ENCODE peak calls at places on chromosome 12, in four cellular contexts. P, R, K and J are unnamed samples. For H3K36me3, the result is how much of the 10 kb centered on the place peaks cover.

GRCh38 chr12:68432622-68433021 is 100.5 kb upstream of the MDM1 start:
- DNase-seq in P (no peak), K (no peak), R (no peak), J (no peak)

GRCh38 chr12:54207539-54208267 is 18.9 kb upstream of the SMUG1 start:
- DNase-seq in K (peak), P (peak), R (no peak), J (no peak)

GRCh38 chr12:1629338-1630080 is 478 bp downstream of the WNT5B start:
- DNase-seq in P (no peak), K (no peak), R (no peak), J (no peak)

GRCh38 chr12:115824936-115825602 is 452.4 kb downstream of the MED13L start:
- DNase-seq in K (no peak), R (no peak), P (no peak), J (no peak)

GRCh38 chr12:113030875-113031525 is 25.5 kb upstream of the DTX1 start:
- DNase-seq in P (peak), K (peak), R (peak), J (no peak)

GRCh38 chr12:122480753-122481152 is 20.0 kb downstream of the ZCCHC8 start:
- DNase-seq in K (no peak), R (no peak), P (no peak), J (no peak)

GRCh38 chr12:130916251-130916911 is 37.3 kb upstream of the ADGRD1 start:
- DNase-seq in R (peak), K (no peak), P (peak), J (no peak)

GRCh38 chr12:117014342-117014887 is 84.8 kb downstream of the TESC start:
- DNase-seq in K (no peak), R (no peak), P (no peak), J (no peak)

GRCh38 chr12:14214495-14214894 is 151.0 kb upstream of the ATF7IP start:
- DNase-seq in P (no peak), K (no peak), R (no peak), J (no peak)

GRCh38 chr12:102740157-102741032 is 176.6 kb downstream of the PAH start:
- DNase-seq in P (peak), K (no peak), R (no peak), J (peak)

GRCh38 chr12:67632005-67632404 is 16.5 kb upstream of the DYRK2 start:
- DNase-seq in R (no peak), K (no peak), P (no peak), J (no peak)

GRCh38 chr12:48996794-48997718 is 2.1 kb downstream of the DDN start:
- DNase-seq in R (peak), P (peak), K (no peak), J (no peak)

GRCh38 chr12:48999371-49000131 is at the start of gene DDN:
- DNase-seq in K (no peak), R (peak), P (peak), J (no peak)

GRCh38 chr12:49000346-49000745 is 1.2 kb upstream of the DDN start:
- DNase-seq in R (no peak), P (no peak), K (no peak), J (no peak)

GRCh38 chr12:48997719-48998496 is 1.3 kb downstream of the DDN start:
- DNase-seq in P (no peak), R (peak), K (no peak), J (no peak)

DNA sequence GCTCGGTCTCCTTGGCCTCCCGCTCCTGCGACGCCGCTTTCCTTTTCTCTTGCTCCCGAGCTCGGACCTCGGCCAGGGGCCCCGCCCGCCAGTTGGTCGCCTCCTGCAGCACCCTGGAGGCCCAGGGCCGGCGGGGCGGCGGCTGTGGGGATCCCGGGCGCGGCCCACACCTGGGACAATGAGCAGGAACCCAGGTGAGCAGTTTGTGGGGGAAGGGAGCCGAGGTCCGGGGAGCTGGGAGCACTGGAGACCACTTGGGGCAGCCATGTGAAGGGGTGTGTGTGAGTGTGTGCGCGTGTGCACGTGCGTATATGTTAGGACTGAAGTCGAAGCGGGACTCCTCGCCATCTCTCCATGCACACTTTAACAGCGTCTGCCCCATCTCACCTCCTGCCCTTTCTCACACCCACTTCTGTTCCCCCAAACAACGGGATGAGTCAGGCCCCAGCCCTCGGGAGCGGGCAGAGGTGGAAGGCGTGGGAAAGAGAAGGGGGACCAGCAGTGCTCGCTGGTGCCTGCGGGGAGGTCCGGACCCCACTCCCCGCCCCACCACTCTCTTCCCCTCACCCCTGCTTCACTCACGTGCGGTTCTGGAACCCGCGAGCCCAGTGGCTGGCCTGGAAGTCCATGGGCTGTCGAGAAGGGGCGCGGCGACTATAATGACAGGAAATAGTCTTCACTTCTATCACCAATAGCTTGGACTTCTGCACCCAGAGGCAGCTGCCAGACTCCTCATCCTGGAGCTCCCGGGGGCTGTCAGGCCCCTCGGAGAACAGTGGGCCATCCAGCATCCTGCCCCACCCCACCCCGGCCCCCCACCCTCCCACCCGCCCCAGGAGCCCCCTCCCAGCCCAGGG is 450 bp downstream of the DDN start:
- DNase-seq in R (peak), K (no peak), P (no peak), J (no peak)
- H3K4me3 ChIP-seq in R (peak), K (peak), P (peak), J (peak)

GRCh38 chr12:104339663-104340062 is 36.1 kb downstream of the EID3 start:
- DNase-seq in P (no peak), R (no peak), K (no peak), J (no peak)

GRCh38 chr12:104333692-104334255 is 30.2 kb downstream of the EID3 start:
- DNase-seq in K (no peak), P (no peak), R (no peak), J (no peak)

GRCh38 chr12:104334581-104334980 is 31.0 kb downstream of the EID3 start:
- DNase-seq in K (no peak), P (no peak), R (no peak), J (no peak)

GRCh38 chr12:104337030-104337558 is 33.6 kb downstream of the EID3 start:
- DNase-seq in R (no peak), P (no peak), K (no peak), J (no peak)

GRCh38 chr12:104336115-104336514 is 32.6 kb downstream of the EID3 start:
- DNase-seq in R (no peak), P (no peak), K (no peak), J (no peak)
- H3K36me3 ChIP-seq in R (half or more), P (half or more), K (half or more), J (under half)

DNA sequence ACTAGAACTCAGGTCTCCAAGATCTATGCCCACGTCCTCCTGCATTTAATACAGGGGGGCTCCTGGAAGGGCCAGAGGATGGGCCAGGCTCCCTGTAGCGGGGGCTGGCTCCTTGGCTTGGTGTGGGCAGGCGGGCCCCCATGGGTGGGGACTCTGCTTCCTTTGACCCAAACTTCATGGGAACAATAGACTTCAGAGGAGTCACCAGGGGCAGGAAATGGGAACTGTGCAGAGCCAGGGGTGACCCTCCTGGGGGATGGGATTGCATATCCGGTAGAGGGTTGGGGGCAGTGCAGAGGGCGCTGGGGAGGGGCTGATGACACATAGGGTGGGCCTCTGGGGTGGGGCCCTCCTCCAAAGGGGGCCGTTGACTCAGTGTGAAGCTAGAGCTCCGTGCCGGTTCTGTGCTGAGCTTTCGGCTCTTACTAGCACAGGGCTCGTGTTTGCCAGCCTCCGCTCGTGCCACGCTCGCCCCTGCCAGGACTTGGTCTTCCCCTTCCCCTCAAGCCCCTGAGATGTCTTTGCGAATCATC is 4.6 kb downstream of the TEAD4 start:
- DNase-seq in P (peak), R (no peak), K (no peak), J (no peak)
- H3K4me3 ChIP-seq in P (peak), R (peak), K (no peak), J (no peak)

GRCh38 chr12:132642846-132643835 is 24.6 kb downstream of the P2RX2 start:
- DNase-seq in P (no peak), R (no peak), K (no peak), J (no peak)
- H3K36me3 ChIP-seq in P (under half), R (half or more), K (under half), J (under half)

GRCh38 chr12:114682101-114682919 is 1.7 kb downstream of the TBX3 start:
- DNase-seq in R (no peak), P (no peak), K (no peak), J (no peak)
- H3K4me3 ChIP-seq in R (peak), P (peak), K (no peak), J (peak)

DNA sequence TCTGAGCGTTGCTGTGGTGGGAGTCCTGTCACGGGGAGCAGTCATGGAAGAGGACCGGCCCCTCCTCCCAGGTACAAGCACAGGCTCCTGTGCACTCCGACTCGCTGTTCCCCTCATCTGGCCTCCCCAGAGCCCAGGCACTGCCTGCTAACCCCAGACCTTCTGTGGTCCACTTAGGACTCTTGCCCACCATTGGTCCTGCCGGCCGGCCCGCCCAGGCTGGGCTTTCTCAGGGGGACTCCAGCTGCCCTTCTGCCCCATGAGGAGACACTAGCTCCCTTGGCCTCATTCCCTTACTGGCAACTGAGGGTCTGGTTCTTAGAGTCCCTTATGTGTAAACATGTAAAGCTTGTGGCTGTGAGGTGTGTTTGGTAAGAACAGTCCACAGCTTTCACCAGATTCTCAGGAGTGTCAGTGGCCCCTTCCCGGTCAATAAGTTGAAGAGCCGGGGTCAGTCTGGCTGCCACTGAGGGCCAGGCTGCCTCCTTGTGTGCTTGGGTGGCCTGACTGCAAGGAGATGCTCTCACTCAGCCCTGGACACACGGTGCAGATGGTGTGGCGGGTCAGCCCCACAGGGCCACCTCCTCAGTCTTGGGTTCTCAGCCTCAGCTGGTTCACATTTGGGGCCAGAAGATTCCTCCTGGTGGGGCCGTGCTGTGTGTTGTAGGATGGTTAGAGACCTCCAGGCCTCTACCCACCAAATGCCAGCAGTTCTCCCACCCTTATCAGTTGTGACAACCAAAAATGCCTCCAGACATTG is 43.6 kb downstream of the DDX51 start:
- DNase-seq in R (peak), P (no peak), K (no peak), J (no peak)
- H3K36me3 ChIP-seq in R (under half), P (under half), K (under half), J (under half)

DNA sequence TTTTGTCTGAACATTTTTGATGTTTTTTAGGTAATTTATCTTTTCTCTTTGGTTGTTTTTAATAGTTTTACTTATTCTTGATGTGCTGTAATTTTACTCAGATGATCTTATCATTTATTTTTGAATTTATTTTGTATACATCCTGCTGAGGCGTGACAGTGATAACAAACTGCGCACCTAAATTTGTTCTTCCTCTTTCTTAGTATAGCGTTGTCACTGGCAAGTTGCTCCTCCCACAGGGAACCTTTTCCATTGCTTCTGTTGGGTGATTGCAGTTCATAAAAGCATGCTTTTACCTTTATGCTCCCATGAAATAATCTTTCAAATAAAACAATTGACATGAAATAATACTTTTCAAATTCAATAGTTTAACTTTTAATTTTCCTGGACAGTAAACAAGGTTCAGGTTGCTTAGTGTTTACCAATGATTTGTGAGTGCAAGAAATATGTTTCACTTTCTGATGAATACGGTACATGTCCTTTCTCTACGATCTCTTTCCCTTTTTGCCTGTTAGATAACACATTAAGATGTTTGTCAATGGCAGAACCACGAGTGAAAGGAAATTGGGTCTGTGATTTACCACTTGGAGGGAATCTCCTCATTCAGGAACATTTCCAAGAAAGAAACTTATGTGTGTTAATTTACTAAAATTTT is 223.3 kb downstream of the CCDC91 start:
- DNase-seq in P (no peak), K (no peak), R (no peak), J (no peak)
- H3K4me3 ChIP-seq in P (no peak), K (no peak), R (no peak), J (no peak)

GRCh38 chr12:2796187-2796663 is 1.5 kb downstream of the FKBP4 start:
- DNase-seq in K (peak), P (no peak), R (no peak), J (no peak)

GRCh38 chr12:2803635-2804380 is 8.7 kb upstream of the ITFG2 start:
- DNase-seq in P (no peak), R (no peak), K (no peak), J (no peak)

GRCh38 chr12:2797721-2798418 is 3.1 kb downstream of the FKBP4 start:
- DNase-seq in K (no peak), R (no peak), P (no peak), J (no peak)

GRCh38 chr12:2801044-2801783 is 6.4 kb downstream of the FKBP4 start:
- DNase-seq in R (no peak), K (no peak), P (no peak), J (no peak)

DNA sequence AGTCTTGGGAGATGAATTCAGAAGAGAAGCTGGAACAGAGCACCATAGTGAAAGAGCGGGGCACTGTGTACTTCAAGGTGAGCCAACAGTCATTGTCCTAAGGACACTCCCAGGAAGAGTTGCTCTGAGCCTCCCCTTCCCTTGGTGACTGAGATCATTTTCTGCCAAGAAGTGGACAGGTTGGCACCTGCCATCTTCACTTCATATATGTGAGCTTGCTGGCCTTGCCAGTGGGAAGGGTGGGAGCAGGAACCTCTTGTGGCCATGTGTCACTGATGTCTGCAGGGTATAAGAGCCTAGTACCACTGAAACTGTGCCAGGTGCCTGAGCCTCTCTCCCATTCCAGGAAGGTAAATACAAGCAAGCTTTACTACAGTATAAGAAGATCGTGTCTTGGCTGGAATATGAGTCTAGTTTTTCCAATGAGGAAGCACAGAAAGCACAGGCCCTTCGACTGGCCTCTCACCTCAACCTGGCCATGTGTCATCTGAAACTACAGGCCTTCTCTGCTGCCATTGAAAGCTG is 5.3 kb downstream of the FKBP4 start:
- DNase-seq in K (no peak), P (no peak), R (no peak), J (no peak)
- H3K36me3 ChIP-seq in K (half or more), P (half or more), R (half or more), J (under half)

GRCh38 chr12:27177716-27178115 is 66.4 kb upstream of the STK38L start:
- DNase-seq in P (peak), K (peak), R (no peak), J (peak)
- H3K4me3 ChIP-seq in P (no peak), K (no peak), R (no peak), J (no peak)